ENCODE peak calls at places on chromosomes 11 and 22, in four cellular contexts. F, W, U and C are unnamed samples.
A peak's percentile ranks its signal among the peaks of the same experiment; 100 is the strongest.

GRCh38 chr11:120815260-120816100 is 208.4 kb upstream of the TBCEL start:
- DNase-seq in U (no peak), W (no peak), F (no peak), C (no peak)

GRCh38 chr22:31569126-31569525 is 72.8 kb downstream of the SFI1 start:
- DNase-seq in W (no peak), U (no peak), F (no peak), C (no peak)

GRCh38 chr11:65590240-65590738 is 5.3 kb downstream of the KCNK7 start:
- DNase-seq in W (no peak), F (no peak), U (no peak), C (no peak)

GRCh38 chr11:87451400-87451799 is 413.7 kb downstream of the TMEM135 start:
- DNase-seq in W (no peak), F (no peak), U (no peak), C (no peak)

GRCh38 chr22:43268261-43268660 is 74.9 kb downstream of the SCUBE1 start:
- DNase-seq in F (no peak), W (no peak), U (no peak), C (no peak)

GRCh38 chr22:35727436-35727835 is 9.8 kb downstream of the APOL5 start:
- DNase-seq in U (no peak), W (peak; percentile 16), F (no peak), C (no peak)

GRCh38 chr11:116773203-116774112 is 671 bp upstream of the BUD13 start:
- DNase-seq in F (no peak), W (no peak), U (no peak), C (no peak)

GRCh38 chr11:81596709-81597108 is 1137.0 kb downstream of the FAM181B start:
- DNase-seq in U (no peak), W (no peak), F (no peak), C (no peak)

GRCh38 chr11:74571062-74571399 is 21.4 kb upstream of the POLD3 start:
- DNase-seq in F (no peak), U (no peak), W (no peak), C (no peak)

GRCh38 chr11:74566386-74566960 is 25.9 kb upstream of the POLD3 start:
- DNase-seq in F (no peak), U (no peak), W (no peak), C (no peak)

GRCh38 chr11:74568028-74568427 is 24.4 kb upstream of the POLD3 start:
- DNase-seq in W (no peak), F (no peak), U (no peak), C (no peak)

GRCh38 chr11:74572349-74572748 is 20.0 kb upstream of the POLD3 start:
- DNase-seq in U (no peak), W (no peak), F (no peak), C (no peak)

GRCh38 chr11:74570266-74571061 is 21.9 kb upstream of the POLD3 start:
- DNase-seq in W (peak; percentile 71), F (peak; percentile 48), U (peak; percentile 83), C (peak; percentile 25)
- TF ChIP-seq REST in W (no peak), F (no peak), U (no peak), C (no peak)

DNA sequence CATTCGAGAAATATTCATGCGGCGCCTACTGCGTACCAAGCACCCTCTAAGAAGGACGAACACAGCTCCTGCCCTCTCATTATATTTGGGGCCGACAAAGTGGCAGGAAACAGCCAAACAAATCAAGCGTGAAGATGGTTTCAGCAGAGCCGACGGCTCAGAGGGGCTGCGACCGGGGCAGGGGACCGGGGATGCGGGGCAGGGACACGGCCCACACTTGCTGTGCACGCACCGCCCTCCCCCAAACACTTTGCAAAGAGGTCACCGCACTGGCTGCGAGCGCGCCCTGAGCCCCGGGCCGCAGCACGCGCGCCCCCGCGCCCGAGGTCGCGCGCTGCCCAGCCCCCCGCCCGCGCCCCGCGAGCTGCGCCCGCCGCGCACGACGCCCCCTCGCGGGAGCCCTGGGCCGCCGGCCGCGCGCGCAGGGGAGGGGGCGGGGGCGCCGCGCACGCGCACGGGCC is 255 bp upstream of the SYNGR1 start:
- DNase-seq in W (peak; percentile 96), F (no peak), U (peak; percentile 36), C (no peak)
- TF ChIP-seq REST in W (no peak), F (no peak), U (no peak), C (no peak)

GRCh38 chr11:111937461-111937769 is 272 bp downstream of the DIXDC1 start:
- DNase-seq in W (peak; percentile 53), U (no peak), F (no peak), C (no peak)
- TF ChIP-seq REST in W (no peak), U (no peak), F (no peak), C (no peak)

GRCh38 chr11:123742334-123742733 is 874 bp upstream of the ZNF202 start:
- DNase-seq in U (no peak), F (no peak), W (no peak), C (no peak)
- TF ChIP-seq REST in U (no peak), F (no peak), W (no peak), C (no peak)

GRCh38 chr22:46563381-46564083 is 26.1 kb upstream of the CELSR1 start:
- DNase-seq in F (peak; percentile 57), W (peak; percentile 78), U (peak; percentile 71), C (no peak)

GRCh38 chr22:46560696-46561295 is 23.4 kb upstream of the CELSR1 start:
- DNase-seq in F (no peak), U (no peak), W (no peak), C (no peak)

GRCh38 chr22:46557736-46558480 is 20.5 kb upstream of the CELSR1 start:
- DNase-seq in F (no peak), W (no peak), U (no peak), C (no peak)

GRCh38 chr22:46564084-46564714 is 26.8 kb upstream of the CELSR1 start:
- DNase-seq in W (no peak), F (no peak), U (no peak), C (no peak)

GRCh38 chr22:46561435-46561905 is 24.1 kb upstream of the CELSR1 start:
- DNase-seq in U (peak; percentile 50), F (peak; percentile 87), W (peak; percentile 55), C (no peak)
- TF ChIP-seq REST in U (no peak), F (no peak), W (no peak), C (no peak)